ENCODE peak calls at places on chromosomes 11 and 22, in four cellular contexts. One of them, this sample, is unnamed.

GRCh38 chr11:46421257-46421880 is 29.8 kb upstream of the CHRM4 start:
- DNase-seq in midbrain: no peak
- DNase-seq in upper lobe of right lung: no peak
- DNase-seq in NCI-H2029: no peak
- DNase-seq in this sample: no peak

GRCh38 chr11:70944141-70944540 is 308.2 kb downstream of the SHANK2 start:
- DNase-seq in midbrain: no peak
- DNase-seq in upper lobe of right lung: no peak
- DNase-seq in NCI-H2029: no peak
- DNase-seq in this sample: no peak

GRCh38 chr11:7457211-7457610 is 28.1 kb upstream of the OLFML1 start:
- DNase-seq in midbrain: no peak
- DNase-seq in upper lobe of right lung: no peak
- DNase-seq in NCI-H2029: peak
- DNase-seq in this sample: no peak

GRCh38 chr11:75532200-75532972 is 6.6 kb upstream of the GDPD5 start:
- DNase-seq in midbrain: peak
- DNase-seq in upper lobe of right lung: peak
- DNase-seq in NCI-H2029: peak
- DNase-seq in this sample: peak

GRCh38 chr11:17734418-17734911 is at the start of gene KCNC1:
- DNase-seq in midbrain: peak
- DNase-seq in upper lobe of right lung: peak
- DNase-seq in NCI-H2029: peak
- DNase-seq in this sample: peak

GRCh38 chr11:70811483-70811882 is 413.2 kb downstream of the CTTN start:
- DNase-seq in midbrain: no peak
- DNase-seq in upper lobe of right lung: no peak
- DNase-seq in NCI-H2029: no peak
- DNase-seq in this sample: no peak

GRCh38 chr11:57798905-57799559 is 37.4 kb downstream of the CTNND1 start:
- DNase-seq in midbrain: no peak
- DNase-seq in upper lobe of right lung: no peak
- DNase-seq in NCI-H2029: peak
- DNase-seq in this sample: peak

GRCh38 chr22:43236401-43237166 is 49.6 kb upstream of the TTLL12 start:
- DNase-seq in midbrain: peak
- DNase-seq in upper lobe of right lung: peak
- DNase-seq in NCI-H2029: peak
- DNase-seq in this sample: no peak

GRCh38 chr11:2760196-2760871 is 60.5 kb upstream of the KCNQ1OT1 start:
- DNase-seq in midbrain: no peak
- DNase-seq in upper lobe of right lung: peak
- DNase-seq in NCI-H2029: no peak
- DNase-seq in this sample: no peak

GRCh38 chr11:112343368-112344039 is 82.8 kb upstream of the PLET1 start:
- DNase-seq in midbrain: no peak
- DNase-seq in upper lobe of right lung: no peak
- DNase-seq in NCI-H2029: peak
- DNase-seq in this sample: peak

GRCh38 chr11:73293356-73293936 is 14.6 kb upstream of the ARHGEF17 start:
- DNase-seq in midbrain: no peak
- DNase-seq in upper lobe of right lung: no peak
- DNase-seq in NCI-H2029: no peak
- DNase-seq in this sample: no peak

GRCh38 chr22:30424471-30425326 is 869 bp upstream of the MTFP1 start:
- DNase-seq in midbrain: no peak
- DNase-seq in upper lobe of right lung: no peak
- DNase-seq in NCI-H2029: no peak
- DNase-seq in this sample: no peak

GRCh38 chr11:133576351-133576750 is 44.0 kb upstream of the OPCML start:
- DNase-seq in midbrain: no peak
- DNase-seq in upper lobe of right lung: no peak
- DNase-seq in NCI-H2029: no peak
- DNase-seq in this sample: no peak

GRCh38 chr22:19706661-19707151 is 7.6 kb upstream of the SEPTIN5 start:
- DNase-seq in midbrain: no peak
- DNase-seq in upper lobe of right lung: peak
- DNase-seq in NCI-H2029: no peak
- DNase-seq in this sample: no peak

GRCh38 chr11:48170176-48170839 is 46.3 kb upstream of the OR4B1 start:
- DNase-seq in midbrain: no peak
- DNase-seq in upper lobe of right lung: no peak
- DNase-seq in NCI-H2029: no peak
- DNase-seq in this sample: peak

GRCh38 chr22:47369020-47369419 is 606.6 kb downstream of the TBC1D22A start:
- DNase-seq in midbrain: no peak
- DNase-seq in upper lobe of right lung: no peak
- DNase-seq in NCI-H2029: no peak
- DNase-seq in this sample: no peak

GRCh38 chr11:92627615-92628201 is 341.7 kb upstream of the MTNR1B start:
- DNase-seq in midbrain: no peak
- DNase-seq in upper lobe of right lung: no peak
- DNase-seq in NCI-H2029: no peak
- DNase-seq in this sample: peak

GRCh38 chr22:47918276-47918928 is 1156.0 kb downstream of the TBC1D22A start:
- DNase-seq in midbrain: no peak
- DNase-seq in upper lobe of right lung: no peak
- DNase-seq in NCI-H2029: no peak
- DNase-seq in this sample: no peak

GRCh38 chr22:17949926-17950473 is 74.4 kb downstream of the MICAL3 start:
- DNase-seq in midbrain: no peak
- DNase-seq in upper lobe of right lung: no peak
- DNase-seq in NCI-H2029: no peak
- DNase-seq in this sample: no peak

GRCh38 chr11:2096001-2096918 is 42.9 kb downstream of the IGF2 start:
- DNase-seq in midbrain: no peak
- DNase-seq in upper lobe of right lung: peak
- DNase-seq in NCI-H2029: no peak
- DNase-seq in this sample: peak

GRCh38 chr11:16739326-16739875 is 954 bp downstream of the C11orf58 start:
- DNase-seq in midbrain: no peak
- DNase-seq in upper lobe of right lung: no peak
- DNase-seq in NCI-H2029: peak
- DNase-seq in this sample: peak

GRCh38 chr11:78080818-78081495 is 1.3 kb upstream of the NDUFC2 start:
- DNase-seq in midbrain: no peak
- DNase-seq in upper lobe of right lung: no peak
- DNase-seq in NCI-H2029: no peak
- DNase-seq in this sample: peak

GRCh38 chr22:26541167-26541819 is 29.0 kb upstream of the TFIP11 start:
- DNase-seq in midbrain: no peak
- DNase-seq in upper lobe of right lung: no peak
- DNase-seq in NCI-H2029: no peak
- DNase-seq in this sample: no peak

GRCh38 chr11:46050065-46050464 is 71.2 kb downstream of the PHF21A start:
- DNase-seq in midbrain: no peak
- DNase-seq in upper lobe of right lung: no peak
- DNase-seq in NCI-H2029: no peak
- DNase-seq in this sample: peak

GRCh38 chr11:118162846-118163245 is 10.2 kb upstream of the SCN4B start:
- DNase-seq in midbrain: no peak
- DNase-seq in upper lobe of right lung: no peak
- DNase-seq in NCI-H2029: no peak
- DNase-seq in this sample: no peak

GRCh38 chr22:29126670-29127069 is 53.8 kb downstream of the KREMEN1 start:
- DNase-seq in midbrain: no peak
- DNase-seq in upper lobe of right lung: no peak
- DNase-seq in NCI-H2029: no peak
- DNase-seq in this sample: no peak

GRCh38 chr11:134916421-134916820 is 504.4 kb upstream of the B3GAT1 start:
- DNase-seq in midbrain: no peak
- DNase-seq in upper lobe of right lung: no peak
- DNase-seq in NCI-H2029: peak
- DNase-seq in this sample: no peak

GRCh38 chr11:112318193-112318592 is 57.5 kb upstream of the PLET1 start:
- DNase-seq in midbrain: no peak
- DNase-seq in upper lobe of right lung: no peak
- DNase-seq in NCI-H2029: no peak
- DNase-seq in this sample: peak

GRCh38 chr11:61912991-61913698 is 4.2 kb downstream of the RAB3IL1 start:
- DNase-seq in midbrain: no peak
- DNase-seq in upper lobe of right lung: peak
- DNase-seq in NCI-H2029: no peak
- DNase-seq in this sample: no peak

GRCh38 chr22:50249382-50250248 is 1.4 kb downstream of the HDAC10 start:
- DNase-seq in midbrain: no peak
- DNase-seq in upper lobe of right lung: no peak
- DNase-seq in NCI-H2029: no peak
- DNase-seq in this sample: no peak

GRCh38 chr11:62233730-62234129 is 8.3 kb upstream of the SCGB1D2 start:
- DNase-seq in midbrain: no peak
- DNase-seq in upper lobe of right lung: no peak
- DNase-seq in NCI-H2029: no peak
- DNase-seq in this sample: peak

GRCh38 chr11:70641366-70641765 is 243.0 kb downstream of the CTTN start:
- DNase-seq in midbrain: no peak
- DNase-seq in upper lobe of right lung: no peak
- DNase-seq in NCI-H2029: no peak
- DNase-seq in this sample: no peak

GRCh38 chr11:10529279-10529678 is 11.7 kb downstream of the RNF141 start:
- DNase-seq in midbrain: no peak
- DNase-seq in upper lobe of right lung: no peak
- DNase-seq in NCI-H2029: no peak
- DNase-seq in this sample: peak